ENCODE peak calls at places on chromosomes 6 and 20, in seven cellular contexts. One of them, this sample, is unnamed.

GRCh38 chr20:35768731-35769664 is 2.8 kb upstream of the PHF20 start:
- DNase-seq in uterus: peak; percentile 99
- DNase-seq in H1: peak; percentile 76
- DNase-seq in transverse colon: peak; percentile 87
- DNase-seq in tibial nerve: peak; percentile 100
- DNase-seq in prostate gland: peak; percentile 71
- DNase-seq in adrenal gland: peak; percentile 98
- DNase-seq in this sample: peak; percentile 99

GRCh38 chr6:160978141-160978926 is 13.2 kb upstream of the MAP3K4 start:
- DNase-seq in transverse colon: no peak
- DNase-seq in H1: no peak
- DNase-seq in adrenal gland: peak; percentile 32
- DNase-seq in tibial nerve: no peak
- DNase-seq in uterus: peak; percentile 67
- DNase-seq in prostate gland: no peak
- DNase-seq in this sample: no peak

GRCh38 chr6:53861543-53861942 is 66.7 kb downstream of the LRRC1 start:
- DNase-seq in tibial nerve: no peak
- DNase-seq in adrenal gland: no peak
- DNase-seq in transverse colon: no peak
- DNase-seq in uterus: no peak
- DNase-seq in H1: no peak
- DNase-seq in prostate gland: no peak
- DNase-seq in this sample: no peak

GRCh38 chr6:77249560-77249959 is 213.7 kb downstream of the HTR1B start:
- DNase-seq in transverse colon: no peak
- DNase-seq in H1: no peak
- DNase-seq in uterus: no peak
- DNase-seq in tibial nerve: no peak
- DNase-seq in adrenal gland: no peak
- DNase-seq in prostate gland: no peak
- DNase-seq in this sample: no peak

GRCh38 chr20:22775671-22776139 is 191.3 kb upstream of the FOXA2 start:
- DNase-seq in uterus: no peak
- DNase-seq in tibial nerve: no peak
- DNase-seq in transverse colon: no peak
- DNase-seq in H1: no peak
- DNase-seq in prostate gland: no peak
- DNase-seq in adrenal gland: peak; percentile 52
- DNase-seq in this sample: no peak

GRCh38 chr20:10131612-10132345 is 86.9 kb upstream of the SNAP25 start:
- DNase-seq in adrenal gland: peak; percentile 39
- DNase-seq in transverse colon: peak; percentile 20
- DNase-seq in tibial nerve: no peak
- DNase-seq in uterus: peak; percentile 25
- DNase-seq in H1: peak; percentile 54
- DNase-seq in prostate gland: peak; percentile 29
- DNase-seq in this sample: no peak

GRCh38 chr6:138105880-138106664 is 1.1 kb downstream of the PERP start:
- DNase-seq in transverse colon: peak; percentile 14
- DNase-seq in adrenal gland: no peak
- DNase-seq in prostate gland: peak; percentile 37
- DNase-seq in tibial nerve: no peak
- DNase-seq in H1: peak; percentile 62
- DNase-seq in uterus: no peak
- DNase-seq in this sample: no peak

GRCh38 chr6:30154709-30155521 is 6.1 kb downstream of the TRIM10 start:
- DNase-seq in H1: no peak
- DNase-seq in transverse colon: peak; percentile 63
- DNase-seq in prostate gland: no peak
- DNase-seq in adrenal gland: no peak
- DNase-seq in uterus: no peak
- DNase-seq in tibial nerve: no peak
- DNase-seq in this sample: no peak

GRCh38 chr20:10505320-10506226 is 70.5 kb downstream of the SLX4IP start:
- DNase-seq in transverse colon: peak; percentile 38
- DNase-seq in uterus: peak; percentile 74
- DNase-seq in H1: no peak
- DNase-seq in prostate gland: peak; percentile 61
- DNase-seq in tibial nerve: no peak
- DNase-seq in adrenal gland: peak; percentile 52
- DNase-seq in this sample: no peak

GRCh38 chr6:136593748-136594490 is 43.7 kb upstream of the MAP7 start:
- DNase-seq in transverse colon: peak; percentile 17
- DNase-seq in tibial nerve: no peak
- DNase-seq in prostate gland: no peak
- DNase-seq in adrenal gland: peak; percentile 83
- DNase-seq in uterus: no peak
- DNase-seq in H1: no peak
- DNase-seq in this sample: no peak

GRCh38 chr20:24831232-24831631 is 117.8 kb upstream of the CST7 start:
- DNase-seq in H1: no peak
- DNase-seq in adrenal gland: no peak
- DNase-seq in uterus: no peak
- DNase-seq in prostate gland: no peak
- DNase-seq in tibial nerve: no peak
- DNase-seq in transverse colon: no peak
- DNase-seq in this sample: no peak

GRCh38 chr20:63682384-63683139 is 13.9 kb upstream of the TNFRSF6B start:
- DNase-seq in tibial nerve: no peak
- DNase-seq in H1: no peak
- DNase-seq in transverse colon: peak; percentile 53
- DNase-seq in prostate gland: no peak
- DNase-seq in adrenal gland: peak; percentile 72
- DNase-seq in uterus: peak; percentile 78
- DNase-seq in this sample: no peak
- TF ChIP-seq POLR2A in tibial nerve: no peak
- TF ChIP-seq POLR2A in H1: no peak
- TF ChIP-seq POLR2A in transverse colon: no peak
- TF ChIP-seq POLR2A in prostate gland: no peak
- TF ChIP-seq POLR2A in adrenal gland: no peak
- TF ChIP-seq POLR2A in uterus: no peak
- TF ChIP-seq POLR2A in this sample: no peak

GRCh38 chr6:132279592-132280139 is 121.6 kb downstream of the MOXD1 start:
- DNase-seq in uterus: peak; percentile 66
- DNase-seq in prostate gland: peak; percentile 62
- DNase-seq in H1: peak; percentile 80
- DNase-seq in tibial nerve: peak; percentile 57
- DNase-seq in adrenal gland: peak; percentile 57
- DNase-seq in transverse colon: peak; percentile 77
- DNase-seq in this sample: peak; percentile 55
- H3K4me3 ChIP-seq in uterus: peak overlapping the region; percentile 37
- H3K4me3 ChIP-seq in prostate gland: no peak overlapping the region
- H3K4me3 ChIP-seq in H1: peak overlapping the region; percentile 51
- H3K4me3 ChIP-seq in tibial nerve: peak overlapping the region; percentile 36
- H3K4me3 ChIP-seq in adrenal gland: peak overlapping the region; percentile 51
- H3K4me3 ChIP-seq in transverse colon: peak overlapping the region; percentile 22
- H3K4me3 ChIP-seq in this sample: no peak overlapping the region

GRCh38 chr6:107118976-107119375 is 3.7 kb upstream of the BEND3 start:
- DNase-seq in tibial nerve: no peak
- DNase-seq in H1: no peak
- DNase-seq in uterus: no peak
- DNase-seq in prostate gland: no peak
- DNase-seq in adrenal gland: no peak
- DNase-seq in transverse colon: no peak
- DNase-seq in this sample: no peak
- TF ChIP-seq POLR2A in tibial nerve: no peak
- TF ChIP-seq POLR2A in H1: no peak
- TF ChIP-seq POLR2A in uterus: no peak
- TF ChIP-seq POLR2A in prostate gland: no peak
- TF ChIP-seq POLR2A in adrenal gland: no peak
- TF ChIP-seq POLR2A in transverse colon: no peak
- TF ChIP-seq POLR2A in this sample: no peak

GRCh38 chr6:34526241-34526972 is 29.7 kb downstream of the SPDEF start:
- DNase-seq in adrenal gland: no peak
- DNase-seq in H1: no peak
- DNase-seq in prostate gland: no peak
- DNase-seq in tibial nerve: no peak
- DNase-seq in uterus: no peak
- DNase-seq in transverse colon: no peak
- DNase-seq in this sample: no peak
- H3K4me3 ChIP-seq in adrenal gland: peak overlapping the region; percentile 42
- H3K4me3 ChIP-seq in H1: peak overlapping the region; percentile 14
- H3K4me3 ChIP-seq in prostate gland: peak overlapping the region; percentile 11
- H3K4me3 ChIP-seq in tibial nerve: no peak overlapping the region
- H3K4me3 ChIP-seq in uterus: no peak overlapping the region
- H3K4me3 ChIP-seq in transverse colon: no peak overlapping the region
- H3K4me3 ChIP-seq in this sample: no peak overlapping the region

DNA sequence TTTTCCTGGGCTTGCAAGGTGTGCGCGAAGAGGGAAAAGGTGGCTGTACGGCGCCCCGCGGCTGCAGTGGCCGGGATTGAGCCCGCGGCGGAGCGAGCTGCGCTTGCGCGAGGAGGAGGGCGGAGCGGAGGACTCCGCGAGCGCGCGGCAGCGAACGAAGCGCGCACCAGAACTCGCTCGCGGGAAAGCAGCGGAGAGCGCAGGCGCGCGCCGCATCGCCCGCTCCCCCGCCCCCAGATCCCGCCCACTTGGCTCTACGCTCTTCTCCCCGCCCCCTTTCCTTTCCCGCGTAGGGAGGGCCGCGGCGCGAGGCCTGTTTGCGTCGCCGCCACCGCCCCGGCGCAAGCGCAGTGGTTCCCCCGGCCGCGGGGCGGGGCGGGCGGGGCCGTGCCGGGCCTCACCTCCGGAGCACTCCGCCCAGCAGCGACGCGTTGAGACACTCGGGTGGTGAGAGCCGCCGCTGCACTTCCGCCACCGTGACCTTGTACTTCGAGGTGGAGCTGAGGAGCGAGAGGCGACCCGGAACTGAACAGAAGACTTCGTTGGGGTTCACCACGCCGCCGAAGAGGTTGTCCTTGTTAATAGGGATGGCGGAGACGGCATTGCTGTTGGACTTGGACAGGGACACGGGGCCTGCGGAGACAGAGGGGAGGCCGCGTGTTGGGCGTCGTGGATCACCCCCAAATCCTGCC is 10.6 kb downstream of the TFAP2A start:
- DNase-seq in transverse colon: peak; percentile 90
- DNase-seq in uterus: peak; percentile 76
- DNase-seq in prostate gland: peak; percentile 91
- DNase-seq in adrenal gland: peak; percentile 92
- DNase-seq in tibial nerve: peak; percentile 61
- DNase-seq in H1: peak; percentile 93
- DNase-seq in this sample: peak; percentile 90
- TF ChIP-seq POLR2A in transverse colon: no peak
- TF ChIP-seq POLR2A in uterus: no peak
- TF ChIP-seq POLR2A in prostate gland: peak; percentile 90
- TF ChIP-seq POLR2A in adrenal gland: peak; percentile 4
- TF ChIP-seq POLR2A in tibial nerve: peak; percentile 57
- TF ChIP-seq POLR2A in H1: peak; percentile 70
- TF ChIP-seq POLR2A in this sample: no peak

GRCh38 chr20:3890999-3891929 is 2.1 kb downstream of the PANK2 start:
- DNase-seq in tibial nerve: no peak
- DNase-seq in transverse colon: no peak
- DNase-seq in adrenal gland: no peak
- DNase-seq in uterus: no peak
- DNase-seq in H1: no peak
- DNase-seq in prostate gland: no peak
- DNase-seq in this sample: no peak
- H3K4me3 ChIP-seq in tibial nerve: peak overlapping the region; percentile 93
- H3K4me3 ChIP-seq in transverse colon: peak overlapping the region; percentile 98
- H3K4me3 ChIP-seq in adrenal gland: peak overlapping the region; percentile 93
- H3K4me3 ChIP-seq in uterus: peak overlapping the region; percentile 98
- H3K4me3 ChIP-seq in H1: peak overlapping the region; percentile 95
- H3K4me3 ChIP-seq in prostate gland: peak overlapping the region; percentile 100
- H3K4me3 ChIP-seq in this sample: no peak overlapping the region

GRCh38 chr20:46357030-46357514 is 48.8 kb upstream of the CDH22 start:
- DNase-seq in prostate gland: no peak
- DNase-seq in tibial nerve: no peak
- DNase-seq in transverse colon: no peak
- DNase-seq in H1: no peak
- DNase-seq in uterus: no peak
- DNase-seq in adrenal gland: peak; percentile 90
- DNase-seq in this sample: no peak
- TF ChIP-seq POLR2A in prostate gland: no peak
- TF ChIP-seq POLR2A in tibial nerve: no peak
- TF ChIP-seq POLR2A in transverse colon: no peak
- TF ChIP-seq POLR2A in H1: no peak
- TF ChIP-seq POLR2A in uterus: no peak
- TF ChIP-seq POLR2A in adrenal gland: no peak
- TF ChIP-seq POLR2A in this sample: no peak

GRCh38 chr6:158610319-158610968 is 34.1 kb downstream of the DYNLT1 start:
- DNase-seq in adrenal gland: no peak
- DNase-seq in tibial nerve: no peak
- DNase-seq in H1: no peak
- DNase-seq in prostate gland: no peak
- DNase-seq in transverse colon: no peak
- DNase-seq in uterus: no peak
- DNase-seq in this sample: no peak

GRCh38 chr6:158607411-158608170 is 37.0 kb downstream of the DYNLT1 start:
- DNase-seq in tibial nerve: no peak
- DNase-seq in adrenal gland: no peak
- DNase-seq in uterus: no peak
- DNase-seq in prostate gland: no peak
- DNase-seq in transverse colon: no peak
- DNase-seq in H1: no peak
- DNase-seq in this sample: no peak

GRCh38 chr6:158606935-158607334 is 37.6 kb downstream of the DYNLT1 start:
- DNase-seq in prostate gland: no peak
- DNase-seq in tibial nerve: no peak
- DNase-seq in adrenal gland: no peak
- DNase-seq in transverse colon: no peak
- DNase-seq in uterus: no peak
- DNase-seq in H1: no peak
- DNase-seq in this sample: no peak

GRCh38 chr6:158609455-158610155 is 34.9 kb downstream of the DYNLT1 start:
- DNase-seq in H1: no peak
- DNase-seq in tibial nerve: no peak
- DNase-seq in transverse colon: no peak
- DNase-seq in prostate gland: no peak
- DNase-seq in adrenal gland: no peak
- DNase-seq in uterus: no peak
- DNase-seq in this sample: no peak

GRCh38 chr6:158608221-158608620 is 36.3 kb downstream of the DYNLT1 start:
- DNase-seq in prostate gland: no peak
- DNase-seq in uterus: no peak
- DNase-seq in H1: no peak
- DNase-seq in transverse colon: no peak
- DNase-seq in adrenal gland: no peak
- DNase-seq in tibial nerve: no peak
- DNase-seq in this sample: no peak
- H3K4me3 ChIP-seq in prostate gland: no peak overlapping the region
- H3K4me3 ChIP-seq in uterus: no peak overlapping the region
- H3K4me3 ChIP-seq in H1: no peak overlapping the region
- H3K4me3 ChIP-seq in transverse colon: no peak overlapping the region
- H3K4me3 ChIP-seq in adrenal gland: no peak overlapping the region
- H3K4me3 ChIP-seq in tibial nerve: no peak overlapping the region
- H3K4me3 ChIP-seq in this sample: no peak overlapping the region